ENCODE peak calls at places on chromosomes 13 and 19, in eight cellular contexts. Z is AG04450; K is ovary; T is body of pancreas; I is CD8-positive, alpha-beta T cell; A is breast epithelium; V is cardiac muscle cell; P is uterus. G is an unnamed sample.

GRCh38 chr19:12778905-12779161 is 3.5 kb upstream of the HOOK2 start:
- DNase-seq in K (no peak), V (no peak), P (no peak), T (no peak), I (no peak), Z (no peak), A (no peak), G (no peak)

GRCh38 chr19:7904074-7905020 is 670 bp downstream of the MAP2K7 start:
- DNase-seq in P (peak), I (peak), A (no peak), V (peak), T (peak), Z (no peak), K (peak), G (peak)

GRCh38 chr13:20714563-20715339 is 11.3 kb downstream of the IL17D start:
- DNase-seq in I (no peak), V (no peak), K (peak), A (no peak), P (no peak), T (peak), Z (peak), G (no peak)

GRCh38 chr13:98445340-98446233 is 131.3 kb downstream of the STK24 start:
- DNase-seq in I (peak), T (peak), V (peak), A (peak), K (peak), P (peak), Z (no peak), G (peak)

GRCh38 chr13:37501187-37501586 is 97.4 kb downstream of the POSTN start:
- DNase-seq in A (no peak), P (no peak), V (no peak), I (no peak), Z (no peak), K (no peak), T (no peak), G (no peak)

GRCh38 chr19:33767898-33768413 is 28.7 kb upstream of the KCTD15 start:
- DNase-seq in I (no peak), Z (no peak), T (no peak), A (no peak), V (peak), K (peak), P (no peak), G (no peak)

GRCh38 chr13:33228645-33229445 is 56.7 kb downstream of the STARD13 start:
- DNase-seq in V (peak), P (no peak), Z (no peak), K (no peak), I (no peak), A (no peak), T (no peak), G (peak)

GRCh38 chr19:48085904-48086864 is 24.4 kb downstream of the PLA2G4C start:
- DNase-seq in V (no peak), A (peak), Z (no peak), P (no peak), K (no peak), I (no peak), T (no peak), G (no peak)

GRCh38 chr19:58514564-58515020 is 2.8 kb upstream of the SLC27A5 start:
- DNase-seq in P (no peak), I (no peak), Z (no peak), T (no peak), A (no peak), K (no peak), V (no peak), G (no peak)

GRCh38 chr13:112876305-112877000 is 92.6 kb upstream of the MCF2L start:
- DNase-seq in T (no peak), Z (no peak), A (no peak), K (no peak), I (no peak), P (no peak), V (no peak), G (no peak)

GRCh38 chr19:55016017-55016416 is 22.0 kb downstream of the GP6 start:
- DNase-seq in T (no peak), K (no peak), I (no peak), P (no peak), V (no peak), A (no peak), Z (no peak), G (no peak)

GRCh38 chr19:15159251-15159650 is 41.5 kb downstream of the NOTCH3 start:
- DNase-seq in K (no peak), V (no peak), P (no peak), I (no peak), T (no peak), Z (no peak), A (no peak), G (no peak)

GRCh38 chr13:31160857-31161582 is 684 bp downstream of the HSPH1 start:
- DNase-seq in I (peak), P (peak), A (no peak), T (peak), V (peak), Z (peak), K (peak), G (peak)

DNA sequence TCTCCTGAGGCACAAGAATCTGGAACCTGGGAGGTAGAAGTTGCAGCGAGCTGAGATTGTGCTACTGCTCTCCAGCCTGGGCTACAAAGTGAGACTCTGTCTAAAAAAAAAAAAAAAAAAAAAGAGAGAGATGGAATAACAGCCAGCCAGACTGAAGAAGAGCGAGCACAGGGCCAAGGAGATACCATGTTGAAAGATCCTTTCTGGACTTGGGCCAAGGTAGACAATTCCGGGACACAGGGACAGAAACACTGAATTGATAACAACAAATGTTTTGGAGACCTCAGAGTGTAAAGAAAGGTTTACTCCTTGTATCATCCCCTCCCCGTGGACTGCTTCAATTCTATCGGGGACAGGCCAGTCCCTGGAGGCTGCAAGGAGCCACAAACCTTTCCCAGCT is 4.6 kb downstream of the LPAR2 start:
- DNase-seq in V (no peak), I (no peak), P (no peak), A (no peak), T (no peak), Z (no peak), K (no peak), G (no peak)
- H3K27ac ChIP-seq in V (no peak), I (no peak), P (no peak), A (no peak), T (no peak), Z (no peak), K (no peak), G (no peak)

GRCh38 chr19:53882391-53883050 is 524 bp downstream of the PRKCG start:
- DNase-seq in I (no peak), Z (no peak), V (no peak), K (no peak), P (no peak), T (no peak), A (no peak), G (no peak)
- TF ChIP-seq CTCF in I (no peak), Z (no peak), V (no peak), K (no peak), P (no peak), T (no peak), A (no peak), G (no peak)

GRCh38 chr19:5026706-5027273 is 57.9 kb downstream of the KDM4B start:
- DNase-seq in V (no peak), K (no peak), I (no peak), A (no peak), P (no peak), Z (no peak), T (no peak), G (no peak)
- H3K27ac ChIP-seq in V (no peak), K (no peak), I (no peak), A (no peak), P (peak), Z (no peak), T (no peak), G (no peak)

DNA sequence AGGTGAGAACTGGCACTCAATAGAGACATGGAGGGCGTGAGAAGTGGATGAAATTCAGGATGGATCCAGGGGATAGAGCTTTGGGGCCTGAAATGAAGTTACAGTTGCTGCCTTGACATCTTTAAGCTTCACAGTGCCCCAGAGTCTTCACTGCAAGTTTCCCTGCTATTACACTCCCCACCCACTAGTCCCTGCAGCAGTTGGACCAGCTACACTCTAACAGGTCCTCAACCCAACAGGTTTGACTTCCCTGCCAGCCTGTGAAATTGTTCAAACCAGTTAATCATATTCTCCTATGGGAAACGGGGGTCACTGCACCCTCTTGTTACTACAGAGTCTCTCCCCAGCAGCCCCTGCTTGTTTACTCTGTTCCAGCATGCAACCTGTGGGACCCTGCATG is 314.0 kb downstream of the OLFM4 start:
- DNase-seq in A (no peak), I (no peak), Z (no peak), T (no peak), P (no peak), K (no peak), V (no peak), G (no peak)
- TF ChIP-seq CTCF in A (no peak), I (no peak), Z (no peak), T (no peak), P (no peak), K (no peak), V (no peak), G (no peak)

G was measured in HL-60.